ENCODE peak calls at places on chromosomes 5 and 9, in five cellular contexts. One of them, this sample, is unnamed.

GRCh38 chr5:93572773-93573626 is 8.0 kb downstream of the NR2F1-AS1 start:
- DNase-seq in LoVo: no peak
- DNase-seq in cardiac muscle cell: no peak
- DNase-seq in HuH-7.5: no peak
- DNase-seq in ovary: no peak
- DNase-seq in this sample: no peak

GRCh38 chr5:90548069-90548593 is 10.5 kb upstream of the ADGRV1 start:
- DNase-seq in LoVo: peak; percentile 85
- DNase-seq in cardiac muscle cell: peak; percentile 16
- DNase-seq in HuH-7.5: peak; percentile 37
- DNase-seq in ovary: no peak
- DNase-seq in this sample: no peak

GRCh38 chr9:125391704-125392103 is 130.1 kb downstream of the GAPVD1 start:
- DNase-seq in LoVo: no peak
- DNase-seq in cardiac muscle cell: no peak
- DNase-seq in HuH-7.5: no peak
- DNase-seq in ovary: no peak
- DNase-seq in this sample: no peak

GRCh38 chr5:89458330-89458656 is 575.3 kb upstream of the MEF2C start:
- DNase-seq in LoVo: no peak
- DNase-seq in cardiac muscle cell: no peak
- DNase-seq in HuH-7.5: no peak
- DNase-seq in ovary: no peak
- DNase-seq in this sample: no peak

GRCh38 chr9:93958875-93959682 is 3.9 kb upstream of the BARX1 start:
- DNase-seq in LoVo: no peak
- DNase-seq in cardiac muscle cell: no peak
- DNase-seq in HuH-7.5: peak; percentile 61
- DNase-seq in ovary: peak; percentile 28
- DNase-seq in this sample: no peak

GRCh38 chr5:83145882-83146331 is 68.6 kb downstream of the XRCC4 start:
- DNase-seq in LoVo: no peak
- DNase-seq in cardiac muscle cell: no peak
- DNase-seq in HuH-7.5: no peak
- DNase-seq in ovary: no peak
- DNase-seq in this sample: no peak

GRCh38 chr5:86572825-86573224 is 44.9 kb upstream of the COX7C start:
- DNase-seq in LoVo: no peak
- DNase-seq in cardiac muscle cell: no peak
- DNase-seq in HuH-7.5: no peak
- DNase-seq in ovary: no peak
- DNase-seq in this sample: no peak

GRCh38 chr9:125272697-125273096 is 11.1 kb downstream of the GAPVD1 start:
- DNase-seq in LoVo: peak; percentile 54
- DNase-seq in cardiac muscle cell: no peak
- DNase-seq in HuH-7.5: peak; percentile 23
- DNase-seq in ovary: no peak
- DNase-seq in this sample: no peak

GRCh38 chr9:136083558-136084190 is 11.4 kb downstream of the NACC2 start:
- DNase-seq in LoVo: no peak
- DNase-seq in cardiac muscle cell: no peak
- DNase-seq in HuH-7.5: peak; percentile 2
- DNase-seq in ovary: peak; percentile 28
- DNase-seq in this sample: no peak

GRCh38 chr5:143449772-143450171 is 46.3 kb upstream of the NR3C1 start:
- DNase-seq in LoVo: no peak
- DNase-seq in cardiac muscle cell: no peak
- DNase-seq in HuH-7.5: no peak
- DNase-seq in ovary: no peak
- DNase-seq in this sample: no peak

GRCh38 chr9:136218673-136219072 is 13.7 kb upstream of the LHX3 start:
- DNase-seq in LoVo: no peak
- DNase-seq in cardiac muscle cell: no peak
- DNase-seq in HuH-7.5: no peak
- DNase-seq in ovary: no peak
- DNase-seq in this sample: no peak

GRCh38 chr9:82957526-82958379 is 105.2 kb downstream of the RASEF start:
- DNase-seq in LoVo: no peak
- DNase-seq in cardiac muscle cell: no peak
- DNase-seq in HuH-7.5: no peak
- DNase-seq in ovary: no peak
- DNase-seq in this sample: no peak

GRCh38 chr9:91376239-91376638 is 14.5 kb upstream of the AUH start:
- DNase-seq in LoVo: no peak
- DNase-seq in cardiac muscle cell: no peak
- DNase-seq in HuH-7.5: no peak
- DNase-seq in ovary: no peak
- DNase-seq in this sample: no peak

GRCh38 chr5:36606437-36607113 is at the start of gene SLC1A3:
- DNase-seq in LoVo: peak; percentile 90
- DNase-seq in cardiac muscle cell: peak; percentile 73
- DNase-seq in HuH-7.5: no peak
- DNase-seq in ovary: peak; percentile 67
- DNase-seq in this sample: peak; percentile 60

GRCh38 chr9:77943053-77943452 is 88.6 kb downstream of the GNAQ start:
- DNase-seq in LoVo: no peak
- DNase-seq in cardiac muscle cell: no peak
- DNase-seq in HuH-7.5: no peak
- DNase-seq in ovary: no peak
- DNase-seq in this sample: no peak

This sample was measured in adrenal gland.